ENCODE peak calls at places on chromosomes 13 and 19, in ten cellular contexts. One of them, this sample, is unnamed.

GRCh38 chr19:40921005-40921897 is 39.2 kb upstream of the CYP2A7 start:
- DNase-seq in T follicular helper cell: no peak
- DNase-seq in T-cell: no peak
- DNase-seq in KBM-7: no peak
- DNase-seq in fibroblast of pulmonary artery: no peak
- DNase-seq in NCI-H1092 treated with DMSO at 0.1 percent for 48 hours: no peak
- DNase-seq in stimulated activated CD4-positive, alpha-beta T cell treated with anti-CD3 and anti-CD28 coated beads, TNF-alpha, amount 100 ng/mL, for 4 hours: no peak
- DNase-seq in left lung: peak
- DNase-seq in T-helper 17 cell: no peak
- DNase-seq in caudate nucleus: no peak
- DNase-seq in this sample: no peak

GRCh38 chr19:3801412-3802096 is 15.4 kb upstream of the MATK start:
- DNase-seq in stimulated activated CD4-positive, alpha-beta T cell treated with anti-CD3 and anti-CD28 coated beads, TNF-alpha, amount 100 ng/mL, for 4 hours: peak
- DNase-seq in NCI-H1092 treated with DMSO at 0.1 percent for 48 hours: peak
- DNase-seq in KBM-7: no peak
- DNase-seq in T-helper 17 cell: peak
- DNase-seq in caudate nucleus: peak
- DNase-seq in left lung: peak
- DNase-seq in T follicular helper cell: peak
- DNase-seq in T-cell: peak
- DNase-seq in fibroblast of pulmonary artery: no peak
- DNase-seq in this sample: peak

GRCh38 chr19:31220540-31220939 is 128.7 kb downstream of the TSHZ3 start:
- DNase-seq in T follicular helper cell: no peak
- DNase-seq in T-helper 17 cell: peak
- DNase-seq in left lung: no peak
- DNase-seq in NCI-H1092 treated with DMSO at 0.1 percent for 48 hours: no peak
- DNase-seq in KBM-7: peak
- DNase-seq in fibroblast of pulmonary artery: peak
- DNase-seq in stimulated activated CD4-positive, alpha-beta T cell treated with anti-CD3 and anti-CD28 coated beads, TNF-alpha, amount 100 ng/mL, for 4 hours: no peak
- DNase-seq in T-cell: peak
- DNase-seq in caudate nucleus: no peak
- DNase-seq in this sample: peak

GRCh38 chr19:21321134-21321533 is 8.1 kb downstream of the ZNF708 start:
- DNase-seq in fibroblast of pulmonary artery: no peak
- DNase-seq in KBM-7: no peak
- DNase-seq in NCI-H1092 treated with DMSO at 0.1 percent for 48 hours: no peak
- DNase-seq in caudate nucleus: no peak
- DNase-seq in stimulated activated CD4-positive, alpha-beta T cell treated with anti-CD3 and anti-CD28 coated beads, TNF-alpha, amount 100 ng/mL, for 4 hours: no peak
- DNase-seq in T follicular helper cell: no peak
- DNase-seq in T-cell: no peak
- DNase-seq in left lung: no peak
- DNase-seq in T-helper 17 cell: no peak
- DNase-seq in this sample: no peak

GRCh38 chr19:30214651-30215051 is 157.5 kb upstream of the ZNF536 start:
- DNase-seq in stimulated activated CD4-positive, alpha-beta T cell treated with anti-CD3 and anti-CD28 coated beads, TNF-alpha, amount 100 ng/mL, for 4 hours: no peak
- DNase-seq in NCI-H1092 treated with DMSO at 0.1 percent for 48 hours: no peak
- DNase-seq in T-cell: no peak
- DNase-seq in left lung: no peak
- DNase-seq in fibroblast of pulmonary artery: no peak
- DNase-seq in T follicular helper cell: no peak
- DNase-seq in KBM-7: peak
- DNase-seq in caudate nucleus: no peak
- DNase-seq in T-helper 17 cell: no peak
- DNase-seq in this sample: no peak

GRCh38 chr19:46482645-46483044 is 11.3 kb upstream of the PNMA8A start:
- DNase-seq in stimulated activated CD4-positive, alpha-beta T cell treated with anti-CD3 and anti-CD28 coated beads, TNF-alpha, amount 100 ng/mL, for 4 hours: no peak
- DNase-seq in T-cell: no peak
- DNase-seq in left lung: no peak
- DNase-seq in T follicular helper cell: no peak
- DNase-seq in KBM-7: no peak
- DNase-seq in T-helper 17 cell: no peak
- DNase-seq in caudate nucleus: no peak
- DNase-seq in fibroblast of pulmonary artery: peak
- DNase-seq in NCI-H1092 treated with DMSO at 0.1 percent for 48 hours: no peak
- DNase-seq in this sample: no peak

GRCh38 chr13:38535271-38535670 is 151.6 kb upstream of the FREM2 start:
- DNase-seq in T-cell: no peak
- DNase-seq in fibroblast of pulmonary artery: no peak
- DNase-seq in stimulated activated CD4-positive, alpha-beta T cell treated with anti-CD3 and anti-CD28 coated beads, TNF-alpha, amount 100 ng/mL, for 4 hours: no peak
- DNase-seq in T-helper 17 cell: no peak
- DNase-seq in left lung: no peak
- DNase-seq in KBM-7: no peak
- DNase-seq in caudate nucleus: no peak
- DNase-seq in NCI-H1092 treated with DMSO at 0.1 percent for 48 hours: peak
- DNase-seq in T follicular helper cell: no peak
- DNase-seq in this sample: no peak

GRCh38 chr13:38657191-38657590 is 29.7 kb upstream of the FREM2 start:
- DNase-seq in stimulated activated CD4-positive, alpha-beta T cell treated with anti-CD3 and anti-CD28 coated beads, TNF-alpha, amount 100 ng/mL, for 4 hours: no peak
- DNase-seq in KBM-7: no peak
- DNase-seq in T-cell: no peak
- DNase-seq in fibroblast of pulmonary artery: peak
- DNase-seq in T follicular helper cell: no peak
- DNase-seq in T-helper 17 cell: no peak
- DNase-seq in NCI-H1092 treated with DMSO at 0.1 percent for 48 hours: no peak
- DNase-seq in left lung: no peak
- DNase-seq in caudate nucleus: no peak
- DNase-seq in this sample: no peak

GRCh38 chr19:42468273-42468796 is 25.6 kb upstream of the CXCL17 start:
- DNase-seq in stimulated activated CD4-positive, alpha-beta T cell treated with anti-CD3 and anti-CD28 coated beads, TNF-alpha, amount 100 ng/mL, for 4 hours: no peak
- DNase-seq in left lung: no peak
- DNase-seq in fibroblast of pulmonary artery: peak
- DNase-seq in caudate nucleus: no peak
- DNase-seq in T-helper 17 cell: no peak
- DNase-seq in NCI-H1092 treated with DMSO at 0.1 percent for 48 hours: no peak
- DNase-seq in T follicular helper cell: no peak
- DNase-seq in T-cell: no peak
- DNase-seq in KBM-7: no peak
- DNase-seq in this sample: no peak

GRCh38 chr19:32421589-32422361 is 16.2 kb downstream of the DPY19L3 start:
- DNase-seq in stimulated activated CD4-positive, alpha-beta T cell treated with anti-CD3 and anti-CD28 coated beads, TNF-alpha, amount 100 ng/mL, for 4 hours: no peak
- DNase-seq in T-cell: no peak
- DNase-seq in T follicular helper cell: no peak
- DNase-seq in left lung: no peak
- DNase-seq in T-helper 17 cell: no peak
- DNase-seq in NCI-H1092 treated with DMSO at 0.1 percent for 48 hours: no peak
- DNase-seq in KBM-7: peak
- DNase-seq in caudate nucleus: no peak
- DNase-seq in fibroblast of pulmonary artery: peak
- DNase-seq in this sample: no peak

GRCh38 chr13:81990652-81991051 is 1649.7 kb upstream of the SPRY2 start:
- DNase-seq in KBM-7: no peak
- DNase-seq in T-cell: no peak
- DNase-seq in T follicular helper cell: no peak
- DNase-seq in T-helper 17 cell: no peak
- DNase-seq in left lung: no peak
- DNase-seq in caudate nucleus: no peak
- DNase-seq in NCI-H1092 treated with DMSO at 0.1 percent for 48 hours: no peak
- DNase-seq in stimulated activated CD4-positive, alpha-beta T cell treated with anti-CD3 and anti-CD28 coated beads, TNF-alpha, amount 100 ng/mL, for 4 hours: no peak
- DNase-seq in fibroblast of pulmonary artery: no peak
- DNase-seq in this sample: no peak

GRCh38 chr19:46487802-46488445 is 7.7 kb downstream of the PNMA8B start:
- DNase-seq in caudate nucleus: peak
- DNase-seq in KBM-7: peak
- DNase-seq in T-helper 17 cell: peak
- DNase-seq in T follicular helper cell: peak
- DNase-seq in left lung: peak
- DNase-seq in fibroblast of pulmonary artery: peak
- DNase-seq in stimulated activated CD4-positive, alpha-beta T cell treated with anti-CD3 and anti-CD28 coated beads, TNF-alpha, amount 100 ng/mL, for 4 hours: peak
- DNase-seq in NCI-H1092 treated with DMSO at 0.1 percent for 48 hours: peak
- DNase-seq in T-cell: peak
- DNase-seq in this sample: peak